ENCODE peak calls at places on chromosome 16, in eight cellular contexts. U is tibial artery, Y is GM04504, M is HL-60, I is GM23338, J is left colon, H is NCI-H774, E is neuronal stem cell. L is an unnamed sample.

GRCh38 chr16:89667633-89668032 is 10.0 kb downstream of the SPATA33 start:
- DNase-seq in U (no peak), Y (no peak), M (no peak), I (no peak), J (no peak), H (no peak), E (no peak), L (no peak)

GRCh38 chr16:65122974-65123845 is 1.3 kb upstream of the CDH11 start:
- DNase-seq in U (peak; percentile 86), Y (peak; percentile 59), M (no peak), I (peak; percentile 59), J (peak; percentile 49), H (no peak), E (peak; percentile 51), L (peak; percentile 64)

GRCh38 chr16:67356372-67356771 is 29.8 kb downstream of the LRRC36 start:
- DNase-seq in U (no peak), Y (no peak), M (no peak), I (no peak), J (no peak), H (no peak), E (no peak), L (no peak)

GRCh38 chr16:73385701-73386100 is 337.8 kb upstream of the ZFHX3 start:
- DNase-seq in U (no peak), Y (no peak), M (no peak), I (no peak), J (no peak), H (no peak), E (no peak), L (no peak)

GRCh38 chr16:84785843-84786538 is 33.8 kb upstream of the CRISPLD2 start:
- DNase-seq in U (no peak), Y (no peak), M (no peak), I (no peak), J (peak; percentile 66), H (peak; percentile 37), E (no peak), L (peak; percentile 44)

GRCh38 chr16:50395763-50396710 is 27.2 kb upstream of the BRD7 start:
- DNase-seq in U (no peak), Y (no peak), M (no peak), I (no peak), J (no peak), H (no peak), E (no peak), L (no peak)

GRCh38 chr16:54582631-54583250 is 296.2 kb upstream of the IRX3 start:
- DNase-seq in U (no peak), Y (no peak), M (no peak), I (no peak), J (no peak), H (no peak), E (peak; percentile 88), L (no peak)

GRCh38 chr16:4859900-4860255 is 12.6 kb downstream of the UBN1 start:
- DNase-seq in U (no peak), Y (no peak), M (no peak), I (no peak), J (no peak), H (no peak), E (no peak), L (no peak)

GRCh38 chr16:2151188-2152091 is 3.0 kb downstream of the RAB26 start:
- DNase-seq in U (no peak), Y (no peak), M (peak; percentile 38), I (peak; percentile 58), J (no peak), H (no peak), E (no peak), L (no peak)

GRCh38 chr16:50505714-50506542 is 42.3 kb upstream of the NKD1 start:
- DNase-seq in U (no peak), Y (no peak), M (no peak), I (peak; percentile 46), J (no peak), H (no peak), E (peak; percentile 12), L (no peak)

GRCh38 chr16:89315791-89316581 is 98.5 kb downstream of the ZNF778 start:
- DNase-seq in U (no peak), Y (peak; percentile 70), M (peak; percentile 25), I (no peak), J (no peak), H (no peak), E (no peak), L (peak; percentile 42)

GRCh38 chr16:85134076-85134793 is 22.0 kb upstream of the CIBAR2 start:
- DNase-seq in U (no peak), Y (no peak), M (no peak), I (no peak), J (no peak), H (no peak), E (no peak), L (no peak)

GRCh38 chr16:22938647-22939046 is 124.7 kb downstream of the HS3ST2 start:
- DNase-seq in U (no peak), Y (no peak), M (no peak), I (no peak), J (no peak), H (no peak), E (no peak), L (no peak)

GRCh38 chr16:85931596-85932402 is 32.8 kb downstream of the IRF8 start:
- DNase-seq in U (no peak), Y (no peak), M (no peak), I (no peak), J (no peak), H (no peak), E (no peak), L (no peak)

GRCh38 chr16:3152022-3152272 is 17.1 kb downstream of the ZNF213 start:
- DNase-seq in U (no peak), Y (no peak), M (peak; percentile 56), I (no peak), J (no peak), H (no peak), E (no peak), L (no peak)

GRCh38 chr16:610513-611381 is 20.0 kb upstream of the WFIKKN1 start:
- DNase-seq in U (no peak), Y (no peak), M (no peak), I (peak; percentile 88), J (no peak), H (no peak), E (no peak), L (no peak)

GRCh38 chr16:86787538-86787937 is 209.2 kb downstream of the FOXL1 start:
- DNase-seq in U (no peak), Y (no peak), M (no peak), I (no peak), J (no peak), H (no peak), E (no peak), L (no peak)

GRCh38 chr16:30747799-30748633 is at the start of gene PHKG2:
- DNase-seq in U (peak; percentile 100), Y (peak; percentile 98), M (peak; percentile 99), I (peak; percentile 100), J (peak; percentile 100), H (peak; percentile 99), E (peak; percentile 98), L (peak; percentile 100)

GRCh38 chr16:87874639-87875472 is 5.5 kb upstream of the SLC7A5 start:
- DNase-seq in U (no peak), Y (no peak), M (no peak), I (peak; percentile 85), J (no peak), H (no peak), E (no peak), L (no peak)

L was measured in left ventricle myocardium inferior.